ENCODE peak calls at places on chromosomes 11 and 22, in six cellular contexts. E is CD8-positive, alpha-beta T cell; A is K562; F is IMR-90; X is heart right ventricle; O is ovary. Z is an unnamed sample. For H3K36me3 and H3K4me1, the result is how much of the 10 kb centered on the place peaks cover.

GRCh38 chr11:12007769-12008737 is at the start of gene DKK3:
- DNase-seq in E (no peak), A (no peak), F (peak), X (peak), O (peak), Z (no peak)

GRCh38 chr22:49628351-49629023 is 199.2 kb downstream of the BRD1 start:
- DNase-seq in E (no peak), A (no peak), F (no peak), X (no peak), O (no peak), Z (peak)

GRCh38 chr22:21449531-21450319 is 17.5 kb upstream of the TMEM191C start:
- DNase-seq in E (no peak), A (no peak), F (peak), X (peak), O (peak), Z (peak)

GRCh38 chr11:24264868-24265267 is 232.0 kb upstream of the LUZP2 start:
- DNase-seq in E (no peak), A (no peak), F (no peak), X (no peak), O (no peak), Z (no peak)

GRCh38 chr22:48443680-48444079 is 1384.0 kb downstream of the BRD1 start:
- DNase-seq in E (no peak), A (no peak), F (no peak), X (no peak), O (no peak), Z (peak)

GRCh38 chr11:13292970-13293369 is 15.4 kb downstream of the BMAL1 start:
- DNase-seq in E (no peak), A (no peak), F (no peak), X (no peak), O (no peak), Z (no peak)

GRCh38 chr11:112343368-112344039 is 82.8 kb upstream of the PLET1 start:
- DNase-seq in E (no peak), A (no peak), F (peak), X (no peak), O (no peak), Z (no peak)

GRCh38 chr11:4626207-4627105 is 10.8 kb upstream of the OR51D1 start:
- DNase-seq in E (no peak), A (peak), F (peak), X (peak), O (peak), Z (no peak)

GRCh38 chr11:82858556-82859091 is 41.6 kb downstream of the PRCP start:
- DNase-seq in E (no peak), A (no peak), F (peak), X (no peak), O (no peak), Z (no peak)

GRCh38 chr11:100512475-100512874 is 174.6 kb upstream of the ARHGAP42 start:
- DNase-seq in E (no peak), A (no peak), F (no peak), X (no peak), O (no peak), Z (no peak)

GRCh38 chr11:13297917-13298356 is 20.3 kb downstream of the BMAL1 start:
- DNase-seq in E (no peak), A (no peak), F (no peak), X (no peak), O (no peak), Z (no peak)

GRCh38 chr11:1853376-1854131 is 670 bp downstream of the LSP1 start:
- DNase-seq in E (no peak), A (no peak), F (no peak), X (no peak), O (no peak), Z (no peak)

GRCh38 chr11:19868281-19868821 is 155.7 kb downstream of the NAV2 start:
- DNase-seq in E (no peak), A (no peak), F (peak), X (peak), O (no peak), Z (no peak)

GRCh38 chr11:60914620-60915249 is 777 bp downstream of the TMEM109 start:
- DNase-seq in E (no peak), A (peak), F (peak), X (no peak), O (peak), Z (no peak)

GRCh38 chr11:129946256-129946655 is 50.9 kb upstream of the NFRKB start:
- DNase-seq in E (no peak), A (no peak), F (peak), X (no peak), O (no peak), Z (no peak)

GRCh38 chr22:35552186-35552842 is 11.7 kb downstream of the RASD2 start:
- DNase-seq in E (peak), A (peak), F (no peak), X (no peak), O (peak), Z (no peak)

GRCh38 chr11:18313985-18314763 is 7.8 kb downstream of the HPS5 start:
- DNase-seq in E (no peak), A (no peak), F (peak), X (no peak), O (peak), Z (peak)

GRCh38 chr22:39369186-39369585 is 19.4 kb downstream of the SYNGR1 start:
- DNase-seq in E (no peak), A (no peak), F (no peak), X (no peak), O (no peak), Z (no peak)

GRCh38 chr11:5489571-5490357 is 1.3 kb downstream of the OR52D1 start:
- DNase-seq in E (no peak), A (no peak), F (peak), X (no peak), O (no peak), Z (no peak)

GRCh38 chr22:35621446-35621845 is 4.3 kb upstream of the MB start:
- DNase-seq in E (no peak), A (no peak), F (no peak), X (no peak), O (no peak), Z (peak)

GRCh38 chr22:40718250-40719204 is 39.2 kb downstream of the MCHR1 start:
- DNase-seq in E (no peak), A (no peak), F (no peak), X (no peak), O (no peak), Z (no peak)

GRCh38 chr22:30943368-30943767 is 25.2 kb downstream of the MORC2 start:
- DNase-seq in E (peak), A (no peak), F (no peak), X (no peak), O (no peak), Z (no peak)

GRCh38 chr11:117221775-117222517 is 9.9 kb downstream of the PCSK7 start:
- DNase-seq in E (no peak), A (no peak), F (peak), X (peak), O (peak), Z (peak)

GRCh38 chr11:84722583-84723108 is 904.5 kb downstream of the DLG2 start:
- DNase-seq in E (no peak), A (no peak), F (no peak), X (no peak), O (no peak), Z (no peak)

GRCh38 chr22:27393371-27393770 is 408.2 kb downstream of the MN1 start:
- DNase-seq in E (no peak), A (no peak), F (no peak), X (no peak), O (no peak), Z (no peak)

GRCh38 chr22:36194971-36195370 is 6.6 kb downstream of the APOL4 start:
- DNase-seq in E (peak), A (no peak), F (peak), X (peak), O (peak), Z (peak)

GRCh38 chr11:43327987-43328386 is 16.2 kb downstream of the API5 start:
- DNase-seq in E (no peak), A (peak), F (peak), X (no peak), O (no peak), Z (no peak)

GRCh38 chr22:45435544-45436139 is 22.1 kb downstream of the RIBC2 start:
- DNase-seq in E (peak), A (peak), F (peak), X (peak), O (peak), Z (peak)
- H3K4me3 ChIP-seq in E (no peak), A (no peak), F (no peak), X (no peak), O (no peak), Z (no peak)

GRCh38 chr11:32821517-32821916 is 8.2 kb upstream of the PRRG4 start:
- DNase-seq in E (no peak), A (no peak), F (no peak), X (no peak), O (no peak), Z (no peak)
- H3K36me3 ChIP-seq in E (under half), A (under half), F (under half), X (under half), O (under half), Z (under half)

GRCh38 chr22:23221351-23221804 is 41.1 kb downstream of the BCR start:
- DNase-seq in E (no peak), A (peak), F (no peak), X (no peak), O (peak), Z (no peak)
- H3K4me1 ChIP-seq in E (half or more), A (half or more), F (under half), X (half or more), O (under half), Z (under half)

DNA sequence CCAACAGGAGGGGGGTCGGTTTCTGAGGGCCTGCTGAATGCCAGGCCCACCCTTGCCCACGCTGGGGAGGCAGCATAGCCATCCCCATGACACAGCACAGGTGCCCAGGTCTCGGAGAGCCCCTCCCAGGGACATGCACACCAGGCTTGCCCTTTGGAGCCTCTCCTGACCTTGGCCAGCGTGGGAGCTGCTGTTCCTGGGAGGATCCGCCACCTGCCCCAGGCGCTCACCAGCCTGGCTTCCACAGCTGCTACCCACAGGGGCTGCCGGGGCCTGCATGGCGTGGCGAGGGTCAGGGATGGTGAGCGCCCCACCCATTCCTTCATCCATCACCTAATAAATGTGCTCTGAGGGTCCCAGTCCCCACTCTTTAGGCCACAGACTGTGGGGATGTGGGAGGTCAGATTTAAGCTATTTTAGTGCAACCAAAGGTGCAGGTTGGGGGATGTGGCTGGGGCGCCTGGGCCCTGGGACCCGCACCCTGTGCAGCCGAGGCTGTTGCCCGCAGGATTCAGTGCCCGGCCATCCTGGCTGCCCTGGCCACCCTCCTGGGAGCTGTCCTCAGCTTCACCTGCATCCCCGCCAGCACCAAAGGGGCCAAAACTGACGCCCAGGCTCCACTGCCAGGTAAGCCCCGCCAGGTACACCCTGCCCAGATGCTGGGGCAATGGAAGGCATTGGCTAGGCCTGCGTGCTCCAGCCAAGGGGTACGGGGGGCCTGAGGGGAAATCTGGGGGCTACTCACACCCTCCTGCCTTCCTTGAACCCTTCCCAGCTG is 12.9 kb downstream of the PHLDA2 start:
- DNase-seq in E (no peak), A (no peak), F (no peak), X (no peak), O (no peak), Z (no peak)
- H3K4me3 ChIP-seq in E (no peak), A (no peak), F (no peak), X (no peak), O (no peak), Z (no peak)

DNA sequence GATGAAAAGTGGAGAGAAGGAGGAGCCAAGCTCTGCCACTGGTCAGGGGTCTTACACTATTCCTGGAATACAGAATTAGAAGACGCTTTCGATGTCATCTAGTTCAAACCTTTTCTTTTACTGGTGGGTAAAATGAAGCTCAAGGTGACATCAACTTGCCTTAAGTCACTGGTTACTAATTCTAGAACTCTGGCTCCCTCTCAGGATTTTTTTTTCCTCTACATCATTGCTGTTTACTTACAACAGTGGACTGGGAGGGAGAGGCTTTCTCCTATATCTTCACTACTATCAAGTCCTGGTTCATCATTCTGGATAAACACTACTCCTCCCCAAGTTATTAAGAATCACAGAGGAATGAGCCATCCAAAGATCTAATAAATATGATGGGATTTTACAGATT is 82.9 kb downstream of the ETS1 start:
- DNase-seq in E (no peak), A (no peak), F (no peak), X (no peak), O (no peak), Z (no peak)
- H3K36me3 ChIP-seq in E (under half), A (under half), F (under half), X (under half), O (under half), Z (under half)

GRCh38 chr22:42178910-42179495 is 48.4 kb upstream of the CYP2D6 start:
- DNase-seq in E (no peak), A (no peak), F (no peak), X (no peak), O (no peak), Z (no peak)
- H3K4me1 ChIP-seq in E (under half), A (under half), F (under half), X (under half), O (under half), Z (under half)

GRCh38 chr11:63914896-63915681 is 1.9 kb downstream of the RCOR2 start:
- DNase-seq in E (no peak), A (peak), F (no peak), X (no peak), O (no peak), Z (peak)
- H3K4me3 ChIP-seq in E (no peak), A (no peak), F (no peak), X (no peak), O (no peak), Z (no peak)

GRCh38 chr22:44037519-44038370 is 13.6 kb downstream of the PARVB start:
- DNase-seq in E (no peak), A (no peak), F (peak), X (peak), O (peak), Z (no peak)

GRCh38 chr22:44033689-44034088 is 9.6 kb downstream of the PARVB start:
- DNase-seq in E (no peak), A (peak), F (peak), X (no peak), O (no peak), Z (peak)

GRCh38 chr22:44042822-44043221 is 18.7 kb downstream of the PARVB start:
- DNase-seq in E (no peak), A (no peak), F (peak), X (no peak), O (no peak), Z (no peak)

GRCh38 chr22:44045171-44045570 is 21.1 kb downstream of the PARVB start:
- DNase-seq in E (no peak), A (no peak), F (peak), X (no peak), O (no peak), Z (no peak)

GRCh38 chr22:44039566-44040171 is 15.6 kb downstream of the PARVB start:
- DNase-seq in E (no peak), A (no peak), F (no peak), X (no peak), O (no peak), Z (no peak)
- H3K36me3 ChIP-seq in E (under half), A (under half), F (under half), X (under half), O (under half), Z (under half)